ENCODE peak calls at places on chromosome 12, in nine cellular contexts. H is OCI-LY7, U is mesothelial cell of epicardium, D is nephron progenitor cell, A is AG10803, S is choroid plexus epithelial cell, R is kidney epithelial cell, V is GM12878, T is mucosa of descending colon. N is an unnamed sample.

GRCh38 chr12:96908170-96908675 is 1.2 kb downstream of the NEDD1 start:
- DNase-seq in H (no peak), D (no peak), A (no peak), U (no peak), V (no peak), T (no peak), S (no peak), R (no peak), N (no peak)

GRCh38 chr12:79424109-79424721 is 266.5 kb downstream of the PAWR start:
- DNase-seq in S (peak; percentile 98), H (no peak), T (no peak), R (peak; percentile 90), D (no peak), U (no peak), A (peak; percentile 98), V (no peak), N (peak; percentile 99)

GRCh38 chr12:110684322-110684836 is 4.5 kb downstream of the HVCN1 start:
- DNase-seq in U (no peak), T (no peak), D (no peak), A (no peak), S (peak; percentile 65), H (no peak), R (no peak), V (no peak), N (no peak)

GRCh38 chr12:10169094-10169493 is 2.8 kb downstream of the OLR1 start:
- DNase-seq in V (no peak), T (no peak), A (peak; percentile 85), U (no peak), D (no peak), R (no peak), S (peak; percentile 62), H (no peak), N (no peak)

GRCh38 chr12:11085419-11085818 is 6.7 kb downstream of the TAS2R43 start:
- DNase-seq in D (no peak), S (peak; percentile 36), A (no peak), H (peak; percentile 3), U (no peak), R (no peak), T (no peak), V (peak; percentile 26), N (no peak)

GRCh38 chr12:66059670-66060069 is 70.9 kb downstream of the LLPH start:
- DNase-seq in S (no peak), H (no peak), V (no peak), R (no peak), D (no peak), T (no peak), A (no peak), U (no peak), N (no peak)

GRCh38 chr12:8844665-8845064 is 22.2 kb downstream of the A2ML1 start:
- DNase-seq in S (peak; percentile 70), D (no peak), V (no peak), T (no peak), A (no peak), H (no peak), U (no peak), R (no peak), N (no peak)

GRCh38 chr12:80472912-80473500 is 29.0 kb downstream of the PTPRQ start:
- DNase-seq in R (peak; percentile 4), U (no peak), A (peak; percentile 78), D (peak; percentile 20), S (peak; percentile 89), H (peak; percentile 69), T (no peak), V (peak; percentile 3), N (peak; percentile 57)

GRCh38 chr12:50979369-50980052 is 27.2 kb downstream of the HIGD1C start:
- DNase-seq in T (no peak), D (no peak), S (no peak), U (no peak), V (peak; percentile 39), H (no peak), A (no peak), R (no peak), N (no peak)

GRCh38 chr12:106138646-106139421 is at the start of gene NUAK1:
- DNase-seq in T (peak; percentile 77), H (no peak), D (peak; percentile 86), A (peak; percentile 82), V (no peak), R (no peak), U (peak; percentile 80), S (peak; percentile 55), N (no peak)

GRCh38 chr12:75591628-75592027 is 80.2 kb upstream of the KRR1 start:
- DNase-seq in H (no peak), S (no peak), U (no peak), R (no peak), V (no peak), A (no peak), D (no peak), T (no peak), N (no peak)

GRCh38 chr12:6370994-6371754 is 4.2 kb downstream of the SCNN1A start:
- DNase-seq in V (peak; percentile 34), R (peak; percentile 98), A (no peak), H (no peak), D (peak; percentile 73), U (no peak), T (peak; percentile 78), S (peak; percentile 79), N (peak; percentile 94)
- TF ChIP-seq CTCF in V (no peak), R (peak; percentile 59), A (peak; percentile 7), H (no peak), D (no peak), U (no peak), T (no peak), S (peak; percentile 56), N (peak; percentile 39)

GRCh38 chr12:27969901-27970390 is 2.6 kb downstream of the PTHLH start:
- DNase-seq in S (peak; percentile 55), A (peak; percentile 59), T (peak; percentile 60), R (no peak), H (no peak), V (peak; percentile 25), D (peak; percentile 78), U (no peak), N (peak; percentile 71)
- TF ChIP-seq CTCF in S (no peak), A (no peak), T (no peak), R (no peak), H (no peak), V (no peak), D (no peak), U (no peak), N (peak; percentile 62)

GRCh38 chr12:19181666-19182426 is 52.3 kb downstream of the PLEKHA5 start:
- DNase-seq in R (no peak), T (no peak), S (peak; percentile 50), V (no peak), D (no peak), H (no peak), A (no peak), U (no peak), N (no peak)

GRCh38 chr12:19179986-19180385 is 50.5 kb downstream of the PLEKHA5 start:
- DNase-seq in V (no peak), T (no peak), U (no peak), R (no peak), S (no peak), H (no peak), A (no peak), D (no peak), N (no peak)

GRCh38 chr12:19186722-19187661 is 57.5 kb downstream of the PLEKHA5 start:
- DNase-seq in D (no peak), H (peak; percentile 52), A (peak; percentile 65), U (no peak), T (no peak), R (no peak), S (peak; percentile 84), V (no peak), N (peak; percentile 64)

GRCh38 chr12:19185262-19185929 is 55.9 kb downstream of the PLEKHA5 start:
- DNase-seq in V (no peak), U (no peak), A (no peak), D (no peak), R (no peak), H (no peak), S (no peak), T (no peak), N (no peak)

GRCh38 chr12:19183121-19183838 is 53.7 kb downstream of the PLEKHA5 start:
- DNase-seq in U (no peak), T (no peak), R (no peak), H (no peak), D (no peak), S (peak; percentile 77), V (no peak), A (peak; percentile 40), N (no peak)
- TF ChIP-seq CTCF in U (no peak), T (no peak), R (peak; percentile 15), H (no peak), D (no peak), S (peak; percentile 66), V (no peak), A (peak; percentile 45), N (no peak)

GRCh38 chr12:48938805-48939204 is 13.5 kb upstream of the FKBP11 start:
- DNase-seq in T (no peak), U (no peak), D (no peak), H (peak; percentile 26), R (no peak), A (no peak), V (no peak), S (no peak), N (no peak)

GRCh38 chr12:48934312-48934706 is 9.0 kb upstream of the FKBP11 start:
- DNase-seq in U (no peak), H (no peak), R (no peak), D (no peak), A (no peak), S (peak; percentile 23), V (no peak), T (no peak), N (no peak)

GRCh38 chr12:48933664-48934311 is 8.5 kb upstream of the FKBP11 start:
- DNase-seq in R (no peak), U (no peak), V (no peak), S (no peak), D (no peak), A (no peak), T (no peak), H (no peak), N (no peak)

GRCh38 chr12:48937170-48937569 is 11.9 kb upstream of the FKBP11 start:
- DNase-seq in R (no peak), V (no peak), D (no peak), H (peak; percentile 21), A (no peak), S (peak; percentile 6), T (no peak), U (no peak), N (no peak)

DNA sequence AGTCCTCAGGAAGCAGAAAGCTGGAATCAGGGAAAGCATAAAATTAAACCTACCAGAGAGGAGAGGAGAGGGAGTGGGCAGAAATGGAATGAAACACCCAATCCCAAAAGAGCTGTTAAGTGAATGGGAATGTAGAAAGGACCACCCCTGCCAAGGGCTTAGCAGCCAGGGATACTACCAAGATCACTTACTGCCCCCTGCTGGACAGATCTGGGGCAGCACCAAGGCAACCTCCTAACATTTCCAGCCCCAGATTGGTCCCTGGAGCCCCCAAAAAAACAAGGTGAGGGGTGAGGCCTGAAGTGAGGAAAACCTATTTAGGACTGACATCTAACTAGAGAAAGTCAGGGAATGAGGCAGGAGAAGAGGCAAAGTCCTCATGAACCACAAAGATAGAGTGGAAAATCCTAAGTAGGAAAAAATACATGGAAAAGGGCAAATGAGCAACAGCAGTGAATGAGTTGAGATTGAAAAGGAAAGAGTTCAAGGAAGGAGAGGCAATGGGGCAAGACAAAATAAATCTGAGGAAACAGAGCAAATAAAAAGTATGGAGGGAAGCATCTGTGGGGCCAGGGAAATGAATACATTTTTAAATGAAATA is 11.2 kb upstream of the FKBP11 start:
- DNase-seq in A (peak; percentile 73), T (peak; percentile 77), D (peak; percentile 91), R (no peak), H (peak; percentile 74), U (peak; percentile 87), S (peak; percentile 83), V (no peak), N (peak; percentile 48)
- TF ChIP-seq CTCF in A (peak; percentile 95), T (peak; percentile 77), D (peak; percentile 95), R (peak; percentile 93), H (peak; percentile 98), U (peak; percentile 89), S (peak; percentile 96), V (peak; percentile 95), N (peak; percentile 93)